ENCODE peak calls at places on chromosome 22, in nine cellular contexts. One of them, this sample, is unnamed.

GRCh38 chr22:33568934-33569496 is 351.3 kb downstream of the LARGE1 start:
- DNase-seq in heart left ventricle: no peak
- DNase-seq in adrenal gland: no peak
- DNase-seq in A549: no peak
- DNase-seq in testis: no peak
- DNase-seq in spleen: no peak
- DNase-seq in body of pancreas: no peak
- DNase-seq in tibial nerve: no peak
- DNase-seq in stomach: no peak
- DNase-seq in this sample: no peak

GRCh38 chr22:23598805-23599518 is 18.9 kb upstream of the IGLL1 start:
- DNase-seq in stomach: no peak
- DNase-seq in tibial nerve: no peak
- DNase-seq in testis: no peak
- DNase-seq in adrenal gland: no peak
- DNase-seq in body of pancreas: no peak
- DNase-seq in spleen: peak
- DNase-seq in A549: no peak
- DNase-seq in heart left ventricle: no peak
- DNase-seq in this sample: no peak

GRCh38 chr22:48960981-48961655 is 866.6 kb downstream of the BRD1 start:
- DNase-seq in spleen: peak
- DNase-seq in body of pancreas: no peak
- DNase-seq in tibial nerve: no peak
- DNase-seq in stomach: peak
- DNase-seq in testis: peak
- DNase-seq in A549: no peak
- DNase-seq in heart left ventricle: no peak
- DNase-seq in adrenal gland: no peak
- DNase-seq in this sample: no peak

GRCh38 chr22:21698430-21699329 is 32.9 kb downstream of the PPIL2 start:
- DNase-seq in testis: peak
- DNase-seq in tibial nerve: peak
- DNase-seq in spleen: no peak
- DNase-seq in A549: no peak
- DNase-seq in heart left ventricle: peak
- DNase-seq in body of pancreas: no peak
- DNase-seq in stomach: no peak
- DNase-seq in adrenal gland: peak
- DNase-seq in this sample: no peak

GRCh38 chr22:46915978-46916730 is 153.7 kb downstream of the TBC1D22A start:
- DNase-seq in A549: no peak
- DNase-seq in stomach: no peak
- DNase-seq in body of pancreas: no peak
- DNase-seq in spleen: no peak
- DNase-seq in adrenal gland: no peak
- DNase-seq in testis: no peak
- DNase-seq in heart left ventricle: no peak
- DNase-seq in tibial nerve: no peak
- DNase-seq in this sample: no peak

GRCh38 chr22:21791635-21792625 is 56.3 kb upstream of the YPEL1 start:
- DNase-seq in stomach: no peak
- DNase-seq in spleen: no peak
- DNase-seq in adrenal gland: no peak
- DNase-seq in body of pancreas: no peak
- DNase-seq in heart left ventricle: no peak
- DNase-seq in tibial nerve: no peak
- DNase-seq in A549: peak
- DNase-seq in testis: no peak
- DNase-seq in this sample: no peak

GRCh38 chr22:46001426-46002106 is 24.6 kb upstream of the WNT7B start:
- DNase-seq in spleen: peak
- DNase-seq in heart left ventricle: peak
- DNase-seq in tibial nerve: no peak
- DNase-seq in A549: no peak
- DNase-seq in stomach: no peak
- DNase-seq in testis: no peak
- DNase-seq in body of pancreas: no peak
- DNase-seq in adrenal gland: peak
- DNase-seq in this sample: no peak

GRCh38 chr22:49936018-49936972 is 17.9 kb downstream of the CRELD2 start:
- DNase-seq in heart left ventricle: peak
- DNase-seq in adrenal gland: peak
- DNase-seq in spleen: peak
- DNase-seq in body of pancreas: peak
- DNase-seq in A549: peak
- DNase-seq in testis: peak
- DNase-seq in stomach: peak
- DNase-seq in tibial nerve: peak
- DNase-seq in this sample: peak

GRCh38 chr22:19842386-19843106 is 12.1 kb downstream of the GNB1L start:
- DNase-seq in testis: no peak
- DNase-seq in A549: no peak
- DNase-seq in tibial nerve: no peak
- DNase-seq in adrenal gland: no peak
- DNase-seq in heart left ventricle: no peak
- DNase-seq in spleen: no peak
- DNase-seq in body of pancreas: no peak
- DNase-seq in stomach: no peak
- DNase-seq in this sample: no peak

GRCh38 chr22:49240016-49240380 is 587.7 kb downstream of the BRD1 start:
- DNase-seq in stomach: no peak
- DNase-seq in testis: peak
- DNase-seq in A549: no peak
- DNase-seq in spleen: peak
- DNase-seq in tibial nerve: no peak
- DNase-seq in body of pancreas: no peak
- DNase-seq in adrenal gland: no peak
- DNase-seq in heart left ventricle: no peak
- DNase-seq in this sample: no peak

GRCh38 chr22:49027122-49027670 is 800.5 kb downstream of the BRD1 start:
- DNase-seq in spleen: no peak
- DNase-seq in body of pancreas: no peak
- DNase-seq in stomach: no peak
- DNase-seq in tibial nerve: no peak
- DNase-seq in testis: no peak
- DNase-seq in A549: no peak
- DNase-seq in adrenal gland: no peak
- DNase-seq in heart left ventricle: no peak
- DNase-seq in this sample: no peak

GRCh38 chr22:48864748-48865147 is 962.9 kb downstream of the BRD1 start:
- DNase-seq in A549: no peak
- DNase-seq in testis: no peak
- DNase-seq in spleen: peak
- DNase-seq in adrenal gland: no peak
- DNase-seq in tibial nerve: no peak
- DNase-seq in stomach: no peak
- DNase-seq in body of pancreas: no peak
- DNase-seq in heart left ventricle: no peak
- DNase-seq in this sample: no peak

DNA sequence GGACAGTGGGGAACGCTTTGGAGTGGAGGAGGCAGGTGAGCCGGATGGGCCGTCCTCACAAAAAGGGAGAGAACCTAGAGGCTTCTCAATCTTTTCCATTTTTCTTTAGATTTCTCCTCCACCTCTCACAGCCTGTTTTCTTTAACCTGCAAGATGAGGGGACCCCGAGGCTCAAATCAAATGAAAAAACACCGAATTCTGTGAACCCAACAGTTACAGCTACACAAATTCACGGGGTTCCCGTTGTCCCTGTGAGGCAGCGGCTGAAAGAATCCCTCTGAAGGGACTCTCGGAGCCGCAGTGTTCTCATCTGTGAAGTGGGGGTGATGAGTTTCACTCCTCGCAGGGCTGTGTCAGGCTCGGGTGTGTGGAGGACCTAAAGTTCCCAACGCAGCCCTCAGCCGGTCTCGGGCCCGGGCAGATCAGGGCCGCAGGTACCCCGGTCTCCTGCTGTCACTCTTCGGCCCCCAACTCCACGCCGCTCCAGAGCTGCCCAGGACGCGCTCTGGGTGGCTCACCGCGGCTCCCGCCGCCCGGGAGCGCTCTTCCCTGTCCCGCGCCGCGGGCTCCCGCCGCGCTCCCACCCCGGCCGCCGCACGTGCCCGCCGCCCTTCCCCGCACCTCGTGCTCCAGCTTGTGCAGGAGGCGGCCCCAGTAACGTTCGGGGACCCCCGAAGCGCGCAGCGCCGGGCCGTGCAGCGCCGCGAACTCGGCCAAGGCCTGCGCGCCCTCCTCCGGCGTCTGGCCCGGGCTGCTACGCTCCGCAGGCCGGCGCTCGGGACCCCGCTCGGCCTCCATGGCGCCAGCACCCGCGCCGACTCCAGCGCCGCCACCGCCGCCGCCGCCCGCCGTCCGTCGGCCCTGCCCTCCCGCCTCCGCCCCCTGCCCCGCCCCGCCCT is at the start of gene TTLL12:
- DNase-seq in heart left ventricle: peak
- DNase-seq in body of pancreas: peak
- DNase-seq in testis: peak
- DNase-seq in spleen: peak
- DNase-seq in A549: peak
- DNase-seq in adrenal gland: peak
- DNase-seq in stomach: peak
- DNase-seq in tibial nerve: no peak
- DNase-seq in this sample: no peak
- TF ChIP-seq POLR2A in heart left ventricle: no peak
- TF ChIP-seq POLR2A in body of pancreas: peak
- TF ChIP-seq POLR2A in testis: no peak
- TF ChIP-seq POLR2A in spleen: no peak
- TF ChIP-seq POLR2A in A549: peak
- TF ChIP-seq POLR2A in adrenal gland: no peak
- TF ChIP-seq POLR2A in stomach: no peak
- TF ChIP-seq POLR2A in tibial nerve: peak
- TF ChIP-seq POLR2A in this sample: peak

GRCh38 chr22:37790234-37790633 is 17.5 kb upstream of the GCAT start:
- DNase-seq in adrenal gland: no peak
- DNase-seq in testis: no peak
- DNase-seq in A549: no peak
- DNase-seq in stomach: no peak
- DNase-seq in tibial nerve: no peak
- DNase-seq in spleen: no peak
- DNase-seq in body of pancreas: no peak
- DNase-seq in heart left ventricle: no peak
- DNase-seq in this sample: no peak

GRCh38 chr22:37781434-37782059 is 26.2 kb upstream of the GCAT start:
- DNase-seq in heart left ventricle: no peak
- DNase-seq in spleen: no peak
- DNase-seq in body of pancreas: peak
- DNase-seq in A549: peak
- DNase-seq in stomach: no peak
- DNase-seq in tibial nerve: no peak
- DNase-seq in testis: peak
- DNase-seq in adrenal gland: peak
- DNase-seq in this sample: no peak

GRCh38 chr22:37782340-37783168 is 25.2 kb upstream of the GCAT start:
- DNase-seq in stomach: no peak
- DNase-seq in adrenal gland: no peak
- DNase-seq in testis: no peak
- DNase-seq in A549: no peak
- DNase-seq in spleen: no peak
- DNase-seq in body of pancreas: no peak
- DNase-seq in tibial nerve: no peak
- DNase-seq in heart left ventricle: no peak
- DNase-seq in this sample: peak

GRCh38 chr22:37784829-37785495 is 22.8 kb upstream of the GCAT start:
- DNase-seq in heart left ventricle: no peak
- DNase-seq in A549: no peak
- DNase-seq in spleen: no peak
- DNase-seq in tibial nerve: no peak
- DNase-seq in adrenal gland: no peak
- DNase-seq in body of pancreas: peak
- DNase-seq in stomach: peak
- DNase-seq in testis: no peak
- DNase-seq in this sample: no peak
- TF ChIP-seq POLR2A in heart left ventricle: no peak
- TF ChIP-seq POLR2A in A549: no peak
- TF ChIP-seq POLR2A in spleen: no peak
- TF ChIP-seq POLR2A in tibial nerve: no peak
- TF ChIP-seq POLR2A in adrenal gland: no peak
- TF ChIP-seq POLR2A in body of pancreas: no peak
- TF ChIP-seq POLR2A in stomach: no peak
- TF ChIP-seq POLR2A in testis: no peak
- TF ChIP-seq POLR2A in this sample: no peak

DNA sequence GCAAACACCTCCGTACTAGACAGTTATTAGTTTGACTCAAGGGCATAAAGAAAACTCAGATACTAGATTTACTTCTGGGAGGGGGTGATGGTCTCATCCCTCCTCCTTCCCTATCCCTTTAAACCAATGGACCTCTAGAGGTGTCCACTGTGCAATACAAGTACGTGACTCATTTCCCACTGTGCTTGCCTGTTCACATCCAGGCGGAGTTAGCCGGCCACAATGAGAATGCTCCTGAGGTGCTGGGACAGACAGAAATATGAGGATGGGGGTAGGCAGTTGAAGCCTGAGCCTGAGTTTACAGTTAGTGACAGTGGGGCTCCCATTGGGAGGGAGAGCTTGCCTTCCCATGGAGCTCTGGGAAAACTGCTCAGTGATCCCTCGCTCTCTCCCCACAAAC is 8.4 kb upstream of the PMM1 start:
- DNase-seq in testis: no peak
- DNase-seq in tibial nerve: no peak
- DNase-seq in spleen: peak
- DNase-seq in body of pancreas: no peak
- DNase-seq in stomach: no peak
- DNase-seq in A549: no peak
- DNase-seq in heart left ventricle: no peak
- DNase-seq in adrenal gland: peak
- DNase-seq in this sample: peak
- TF ChIP-seq POLR2A in testis: no peak
- TF ChIP-seq POLR2A in tibial nerve: no peak
- TF ChIP-seq POLR2A in spleen: no peak
- TF ChIP-seq POLR2A in body of pancreas: no peak
- TF ChIP-seq POLR2A in stomach: no peak
- TF ChIP-seq POLR2A in A549: no peak
- TF ChIP-seq POLR2A in heart left ventricle: no peak
- TF ChIP-seq POLR2A in adrenal gland: no peak
- TF ChIP-seq POLR2A in this sample: no peak

DNA sequence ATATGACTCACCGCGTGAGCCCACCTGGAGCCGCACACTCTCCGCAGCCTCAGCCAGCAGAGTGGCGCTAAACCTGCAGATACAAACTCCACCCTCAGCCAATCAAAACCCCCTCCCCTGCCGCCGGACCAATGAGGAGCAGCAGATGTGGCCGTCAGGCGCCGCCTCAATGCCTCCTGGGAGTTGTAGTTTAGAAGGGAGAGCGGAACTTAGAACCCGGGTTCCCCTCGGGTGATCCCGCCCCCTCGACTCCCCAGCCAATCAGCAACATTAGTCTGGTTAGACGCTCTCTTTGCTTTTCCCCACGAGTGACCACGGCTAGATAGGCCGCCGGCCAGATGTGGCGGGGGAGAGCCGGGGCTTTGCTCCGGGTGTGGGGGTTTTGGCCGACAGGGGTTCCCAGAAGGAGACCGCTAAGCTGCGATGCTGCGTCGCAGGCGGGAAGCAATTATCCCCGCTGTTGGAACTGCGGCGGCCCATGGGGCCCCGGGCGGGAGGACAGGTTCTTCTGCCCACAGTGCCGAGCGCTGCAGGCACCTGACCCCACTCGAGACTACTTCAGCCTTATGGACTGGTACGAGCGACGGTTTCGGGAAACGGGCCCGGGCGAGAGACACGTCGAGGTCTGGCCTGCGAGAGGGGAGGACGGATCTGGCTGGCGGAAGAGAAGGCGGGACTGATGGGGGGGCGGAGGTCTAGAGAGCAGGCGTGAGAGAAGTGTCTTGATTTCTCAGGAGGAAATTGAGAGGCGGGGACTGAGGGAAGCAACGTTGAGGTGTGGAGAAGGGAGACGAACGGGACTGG is at the start of the genes CHEK2 and HSCB:
- DNase-seq in tibial nerve: peak
- DNase-seq in spleen: peak
- DNase-seq in testis: peak
- DNase-seq in body of pancreas: peak
- DNase-seq in heart left ventricle: peak
- DNase-seq in stomach: peak
- DNase-seq in A549: peak
- DNase-seq in adrenal gland: peak
- DNase-seq in this sample: peak
- TF ChIP-seq POLR2A in tibial nerve: peak
- TF ChIP-seq POLR2A in spleen: peak
- TF ChIP-seq POLR2A in testis: no peak
- TF ChIP-seq POLR2A in body of pancreas: peak
- TF ChIP-seq POLR2A in heart left ventricle: no peak
- TF ChIP-seq POLR2A in stomach: peak
- TF ChIP-seq POLR2A in A549: peak
- TF ChIP-seq POLR2A in adrenal gland: peak
- TF ChIP-seq POLR2A in this sample: peak

This sample was measured in H54.